ENCODE peak calls at places on chromosomes 1 and 21, in five cellular contexts. One of them, this sample, is unnamed.

GRCh38 chr1:61452354-61452990 is 272.5 kb downstream of the TM2D1 start:
- DNase-seq in pons: no peak
- DNase-seq in NCI-H2029: no peak
- DNase-seq in nephron progenitor cell: no peak
- DNase-seq in SW480: no peak
- DNase-seq in this sample: no peak

GRCh38 chr1:66930823-66931174 is 6.0 kb downstream of the MIER1 start:
- DNase-seq in pons: no peak
- DNase-seq in NCI-H2029: no peak
- DNase-seq in nephron progenitor cell: no peak
- DNase-seq in SW480: no peak
- DNase-seq in this sample: no peak

GRCh38 chr1:52033190-52034049 is at the start of gene KTI12:
- DNase-seq in pons: peak
- DNase-seq in NCI-H2029: peak
- DNase-seq in nephron progenitor cell: peak
- DNase-seq in SW480: peak
- DNase-seq in this sample: peak

GRCh38 chr1:97593192-97593591 is 327.6 kb downstream of the DPYD start:
- DNase-seq in pons: no peak
- DNase-seq in NCI-H2029: no peak
- DNase-seq in nephron progenitor cell: no peak
- DNase-seq in SW480: no peak
- DNase-seq in this sample: no peak

GRCh38 chr21:41865002-41865777 is 14.0 kb downstream of the PRDM15 start:
- DNase-seq in pons: no peak
- DNase-seq in NCI-H2029: no peak
- DNase-seq in nephron progenitor cell: no peak
- DNase-seq in SW480: no peak
- DNase-seq in this sample: no peak

GRCh38 chr1:161864577-161864976 is 98.5 kb downstream of the ATF6 start:
- DNase-seq in pons: peak
- DNase-seq in NCI-H2029: no peak
- DNase-seq in nephron progenitor cell: no peak
- DNase-seq in SW480: no peak
- DNase-seq in this sample: no peak

GRCh38 chr1:202565890-202566289 is 144.4 kb downstream of the SYT2 start:
- DNase-seq in pons: no peak
- DNase-seq in NCI-H2029: no peak
- DNase-seq in nephron progenitor cell: no peak
- DNase-seq in SW480: no peak
- DNase-seq in this sample: no peak

GRCh38 chr1:22376001-22376400 is 75.7 kb upstream of the ZBTB40 start:
- DNase-seq in pons: no peak
- DNase-seq in NCI-H2029: no peak
- DNase-seq in nephron progenitor cell: no peak
- DNase-seq in SW480: no peak
- DNase-seq in this sample: no peak

GRCh38 chr1:5580926-5581325 is 411.3 kb downstream of the NPHP4 start:
- DNase-seq in pons: no peak
- DNase-seq in NCI-H2029: no peak
- DNase-seq in nephron progenitor cell: no peak
- DNase-seq in SW480: no peak
- DNase-seq in this sample: no peak

GRCh38 chr1:160419838-160420169 is 19.4 kb downstream of the VANGL2 start:
- DNase-seq in pons: no peak
- DNase-seq in NCI-H2029: no peak
- DNase-seq in nephron progenitor cell: no peak
- DNase-seq in SW480: no peak
- DNase-seq in this sample: no peak

GRCh38 chr1:94246692-94247145 is 9.3 kb upstream of the ARHGAP29 start:
- DNase-seq in pons: no peak
- DNase-seq in NCI-H2029: no peak
- DNase-seq in nephron progenitor cell: peak
- DNase-seq in SW480: peak
- DNase-seq in this sample: no peak

GRCh38 chr1:91730781-91731732 is 154.9 kb downstream of the TGFBR3 start:
- DNase-seq in pons: no peak
- DNase-seq in NCI-H2029: no peak
- DNase-seq in nephron progenitor cell: no peak
- DNase-seq in SW480: no peak
- DNase-seq in this sample: peak

GRCh38 chr21:35428489-35428888 is 379.4 kb upstream of the RUNX1 start:
- DNase-seq in pons: peak
- DNase-seq in NCI-H2029: no peak
- DNase-seq in nephron progenitor cell: peak
- DNase-seq in SW480: peak
- DNase-seq in this sample: no peak

GRCh38 chr1:53837924-53838653 is at the start of gene NDC1:
- DNase-seq in pons: peak
- DNase-seq in NCI-H2029: peak
- DNase-seq in nephron progenitor cell: peak
- DNase-seq in SW480: peak
- DNase-seq in this sample: peak

GRCh38 chr21:43317254-43317748 is 109.6 kb downstream of the SIK1 start:
- DNase-seq in pons: no peak
- DNase-seq in NCI-H2029: no peak
- DNase-seq in nephron progenitor cell: no peak
- DNase-seq in SW480: no peak
- DNase-seq in this sample: no peak

GRCh38 chr1:8374812-8375211 is 56.9 kb downstream of the SLC45A1 start:
- DNase-seq in pons: no peak
- DNase-seq in NCI-H2029: peak
- DNase-seq in nephron progenitor cell: no peak
- DNase-seq in SW480: peak
- DNase-seq in this sample: no peak

GRCh38 chr1:225685476-225686176 is 32.7 kb upstream of the ENAH start:
- DNase-seq in pons: no peak
- DNase-seq in NCI-H2029: no peak
- DNase-seq in nephron progenitor cell: no peak
- DNase-seq in SW480: no peak
- DNase-seq in this sample: no peak

GRCh38 chr1:84780000-84780716 is 89.9 kb upstream of the SSX2IP start:
- DNase-seq in pons: peak
- DNase-seq in NCI-H2029: no peak
- DNase-seq in nephron progenitor cell: no peak
- DNase-seq in SW480: no peak
- DNase-seq in this sample: no peak

GRCh38 chr1:176382163-176382562 is 80.8 kb upstream of the PAPPA2 start:
- DNase-seq in pons: no peak
- DNase-seq in NCI-H2029: no peak
- DNase-seq in nephron progenitor cell: no peak
- DNase-seq in SW480: no peak
- DNase-seq in this sample: no peak

GRCh38 chr1:226798427-226799411 is 59.6 kb upstream of the ITPKB start:
- DNase-seq in pons: no peak
- DNase-seq in NCI-H2029: no peak
- DNase-seq in nephron progenitor cell: no peak
- DNase-seq in SW480: no peak
- DNase-seq in this sample: peak

GRCh38 chr1:42392255-42392654 is 11.7 kb downstream of the RIMKLA start:
- DNase-seq in pons: no peak
- DNase-seq in NCI-H2029: peak
- DNase-seq in nephron progenitor cell: no peak
- DNase-seq in SW480: no peak
- DNase-seq in this sample: no peak

This sample was measured in activated T-helper 9 cell treated with anti-CD3 and anti-CD28 coated beads, Interleukin-2, amount 50 U/mL, for 16 hours.